ENCODE peak calls at places on chromosomes 5 and 9, in eight cellular contexts. G is GM23248, A is SK-N-SH, K is GM23338, V is MM.1S, M is PC-3, F is HCT116, N is hepatocyte. O is an unnamed sample. For H3K27me3, the result is how much of the 10 kb centered on the place peaks cover.

GRCh38 chr5:124371121-124371706 is 375.2 kb downstream of the ZNF608 start:
- DNase-seq in G (peak), A (no peak), K (no peak), V (no peak), M (no peak), F (no peak), N (peak), O (no peak)

GRCh38 chr5:102561894-102562760 is 63.3 kb upstream of the SLCO6A1 start:
- DNase-seq in G (peak), A (no peak), K (peak), V (peak), M (peak), F (peak), N (peak), O (peak)

GRCh38 chr5:88729476-88730182 is 153.4 kb downstream of the MEF2C start:
- DNase-seq in G (peak), A (peak), K (peak), V (peak), M (peak), F (peak), N (peak), O (peak)

GRCh38 chr5:34762321-34762871 is 76.6 kb upstream of the TTC23L start:
- DNase-seq in G (peak), A (peak), K (no peak), V (no peak), M (no peak), F (no peak), N (peak), O (no peak)

GRCh38 chr5:83665631-83666030 is 55.0 kb downstream of the HAPLN1 start:
- DNase-seq in G (no peak), A (no peak), K (no peak), V (no peak), M (peak), F (no peak), N (no peak), O (no peak)

GRCh38 chr9:94934816-94935328 is 208.4 kb downstream of the AOPEP start:
- DNase-seq in G (no peak), A (no peak), K (no peak), V (no peak), M (no peak), F (no peak), N (no peak), O (no peak)

GRCh38 chr5:99617335-99617734 is 688.5 kb upstream of the CHD1 start:
- DNase-seq in G (no peak), A (no peak), K (no peak), V (no peak), M (no peak), F (no peak), N (no peak), O (no peak)

GRCh38 chr9:14372437-14373318 is 58.7 kb upstream of the NFIB start:
- DNase-seq in G (peak), A (peak), K (peak), V (no peak), M (peak), F (peak), N (peak), O (no peak)

GRCh38 chr5:128673010-128673409 is 135.0 kb upstream of the FBN2 start:
- DNase-seq in G (no peak), A (no peak), K (no peak), V (no peak), M (no peak), F (no peak), N (no peak), O (no peak)

GRCh38 chr5:106292654-106293053 is 1378.1 kb downstream of the EFNA5 start:
- DNase-seq in G (peak), A (no peak), K (no peak), V (no peak), M (peak), F (no peak), N (no peak), O (no peak)

GRCh38 chr9:104780796-104781395 is 17.0 kb downstream of the NIPSNAP3B start:
- DNase-seq in G (peak), A (no peak), K (peak), V (peak), M (peak), F (peak), N (no peak), O (no peak)

GRCh38 chr9:136019041-136019680 is 58.0 kb upstream of the UBAC1 start:
- DNase-seq in G (no peak), A (no peak), K (no peak), V (no peak), M (no peak), F (no peak), N (no peak), O (no peak)

GRCh38 chr5:148063861-148064260 is at the start of gene SPINK5:
- DNase-seq in G (no peak), A (no peak), K (no peak), V (no peak), M (peak), F (no peak), N (no peak), O (no peak)

GRCh38 chr9:73162987-73163763 is 11.5 kb downstream of the ANXA1 start:
- DNase-seq in G (peak), A (no peak), K (peak), V (no peak), M (no peak), F (no peak), N (no peak), O (peak)

GRCh38 chr9:122056484-122056883 is 36.6 kb downstream of the TTLL11 start:
- DNase-seq in G (peak), A (no peak), K (peak), V (peak), M (peak), F (no peak), N (peak), O (peak)

GRCh38 chr9:90198956-90199355 is 443.7 kb downstream of the DIRAS2 start:
- DNase-seq in G (no peak), A (peak), K (no peak), V (no peak), M (no peak), F (no peak), N (no peak), O (no peak)

GRCh38 chr9:114396558-114397218 is 8.9 kb upstream of the AKNA start:
- DNase-seq in G (peak), A (no peak), K (peak), V (no peak), M (no peak), F (peak), N (peak), O (peak)

GRCh38 chr5:170219615-170220014 is 13.2 kb upstream of the C5orf58 start:
- DNase-seq in G (peak), A (no peak), K (no peak), V (no peak), M (peak), F (peak), N (peak), O (no peak)

GRCh38 chr9:91179237-91180138 is 182.2 kb downstream of the AUH start:
- DNase-seq in G (peak), A (no peak), K (no peak), V (no peak), M (peak), F (no peak), N (no peak), O (no peak)

DNA sequence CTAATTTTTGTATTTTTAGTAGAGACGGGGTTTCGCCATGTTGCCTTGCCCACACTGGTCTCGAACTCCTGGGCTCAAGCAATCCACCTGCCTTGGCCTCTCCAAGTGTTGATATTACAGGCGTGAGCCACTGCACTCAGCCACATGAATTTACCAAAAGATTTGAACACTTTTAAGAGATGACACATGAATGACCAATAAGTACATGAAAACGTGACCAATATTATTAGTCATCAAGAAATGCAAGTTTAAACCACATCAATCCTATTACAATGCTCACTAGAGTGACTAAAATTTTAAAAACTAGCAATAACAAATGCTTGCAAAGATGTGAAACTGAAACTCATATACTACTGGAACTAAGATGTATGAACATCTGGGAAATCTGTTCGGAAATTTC is 54.3 kb downstream of the NR6A1 start:
- DNase-seq in G (peak), A (no peak), K (no peak), V (no peak), M (peak), F (peak), N (no peak), O (no peak)
- H3K27me3 ChIP-seq in G (under half), A (under half), K (under half), V (under half), M (under half), F (under half), N (under half), O (under half)

GRCh38 chr9:70411930-70412677 is 2.4 kb downstream of the KLF9 start:
- DNase-seq in G (peak), A (peak), K (peak), V (peak), M (no peak), F (peak), N (peak), O (no peak)
- H2AFZ ChIP-seq in G (peak), A (peak), K (peak), V (peak), M (no peak), F (peak), N (peak), O (peak)

GRCh38 chr9:21210311-21210710 is 3.4 kb upstream of the IFNA10 start:
- DNase-seq in G (no peak), A (no peak), K (no peak), V (no peak), M (no peak), F (no peak), N (no peak), O (no peak)

DNA sequence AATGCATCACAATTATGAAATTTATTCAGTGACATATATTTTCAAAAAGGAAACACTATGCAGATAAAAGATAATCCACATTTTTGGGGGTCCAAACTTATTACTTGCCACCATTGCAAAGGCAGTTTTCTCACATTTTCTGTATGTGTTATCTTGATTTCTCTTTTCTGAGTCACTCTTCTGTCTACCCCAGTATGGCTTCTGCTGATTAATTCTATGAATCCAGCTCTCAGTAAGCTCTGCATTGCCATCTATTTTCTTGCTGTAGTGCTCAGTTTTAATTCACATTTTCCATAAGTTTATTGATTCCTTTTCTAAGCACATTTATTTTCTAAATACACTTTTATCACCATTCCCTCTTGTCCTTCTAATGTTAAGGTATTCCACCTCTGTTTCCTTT is 1.7 kb downstream of the IFNA10 start:
- DNase-seq in G (no peak), A (no peak), K (no peak), V (no peak), M (no peak), F (no peak), N (no peak), O (no peak)
- TF ChIP-seq EZH2phosphoT487 in G (no peak), A (no peak), K (no peak), V (no peak), M (no peak), F (no peak), N (no peak), O (no peak)

DNA sequence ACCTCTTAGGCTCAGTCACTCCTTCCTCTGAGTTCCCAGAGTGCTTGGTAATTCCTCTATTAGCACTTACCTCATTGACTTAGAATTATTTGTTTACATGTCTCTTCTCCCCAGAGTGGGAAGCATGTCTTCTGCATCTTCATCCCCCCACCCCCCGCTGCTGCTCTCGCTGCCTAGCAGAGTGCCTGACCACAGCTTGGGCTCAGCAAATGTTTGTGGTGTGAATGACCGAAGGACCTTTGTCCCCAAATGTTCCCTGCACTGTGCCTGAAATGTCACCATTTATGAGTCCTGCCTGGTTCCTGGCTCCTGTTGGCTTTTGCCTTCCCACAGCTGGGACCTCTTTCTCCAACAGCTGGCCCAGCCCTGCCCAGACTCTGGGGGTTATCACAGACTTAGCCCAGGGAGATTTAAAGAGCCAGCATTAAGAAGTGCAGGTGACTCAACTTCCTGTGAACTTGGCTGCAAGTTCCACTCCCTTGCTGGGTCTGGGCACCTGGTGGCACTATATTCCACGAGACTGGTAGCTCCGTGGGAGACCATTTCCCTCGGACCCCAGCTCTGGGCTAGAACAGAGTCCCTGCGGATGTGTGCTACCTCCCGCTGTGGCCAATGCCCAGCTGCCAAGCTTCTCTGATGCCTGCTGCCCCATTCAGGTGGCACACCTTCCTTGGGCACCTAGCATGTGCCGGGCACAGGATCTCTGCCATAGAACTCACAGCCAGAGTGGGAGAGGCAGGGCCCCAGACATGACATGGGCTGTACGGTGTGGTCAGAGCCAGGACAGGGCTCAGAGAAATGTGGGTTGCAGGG is 1.8 kb upstream of the HMCN2 start:
- DNase-seq in G (peak), A (peak), K (no peak), V (no peak), M (peak), F (peak), N (no peak), O (no peak)
- H3K27me3 ChIP-seq in G (under half), A (under half), K (under half), V (half or more), M (under half), F (under half), N (half or more), O (under half)

DNA sequence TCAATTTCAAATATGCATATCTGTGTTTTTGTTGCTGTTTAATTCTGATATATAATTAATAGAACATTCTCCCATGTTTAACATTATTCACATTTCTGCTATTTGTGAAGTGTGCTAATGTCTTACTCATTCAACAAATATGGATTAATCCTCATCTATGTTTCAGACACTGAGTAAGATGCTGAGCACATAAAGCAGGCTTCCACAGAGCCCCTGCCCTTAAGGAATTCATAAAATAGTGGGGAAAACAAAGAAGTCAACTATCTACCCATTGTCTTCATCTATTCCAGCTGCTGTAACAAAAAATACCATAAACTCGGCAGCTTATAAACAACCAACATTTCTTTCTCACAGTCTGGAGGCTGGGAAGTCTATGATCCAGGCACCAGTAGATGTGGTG is 333.3 kb downstream of the SEMA5A start:
- DNase-seq in G (peak), A (no peak), K (no peak), V (no peak), M (peak), F (no peak), N (no peak), O (no peak)
- H2AFZ ChIP-seq in G (no peak), A (no peak), K (no peak), V (no peak), M (no peak), F (no peak), N (no peak), O (no peak)

GRCh38 chr9:127128341-127129072 is 6.1 kb upstream of the ANGPTL2 start:
- DNase-seq in G (peak), A (no peak), K (no peak), V (no peak), M (peak), F (no peak), N (no peak), O (no peak)
- TF ChIP-seq EZH2phosphoT487 in G (no peak), A (no peak), K (no peak), V (no peak), M (no peak), F (no peak), N (no peak), O (no peak)

GRCh38 chr5:73454379-73455036 is 5.9 kb upstream of the FOXD1 start:
- DNase-seq in G (peak), A (peak), K (peak), V (peak), M (peak), F (peak), N (peak), O (peak)
- H3K27me3 ChIP-seq in G (under half), A (under half), K (under half), V (under half), M (under half), F (under half), N (half or more), O (under half)

DNA sequence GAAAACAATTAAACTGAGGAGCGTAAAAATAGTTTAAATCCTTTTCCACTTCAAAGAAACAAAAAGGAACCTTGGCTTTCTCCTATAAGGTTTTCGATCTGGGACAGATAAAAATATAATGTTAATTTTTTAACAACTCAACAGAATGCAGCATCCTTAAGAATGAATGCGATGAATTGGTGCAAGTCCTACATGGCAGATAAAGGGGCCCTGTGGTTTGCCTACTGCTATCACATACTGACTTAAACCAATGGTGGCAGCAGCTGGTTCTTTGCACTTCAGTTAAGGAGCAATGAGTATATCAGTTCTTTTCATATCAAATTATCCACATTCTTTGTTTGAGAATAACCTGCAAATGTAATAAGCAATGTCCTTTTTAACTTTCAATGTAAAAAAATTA is 12.4 kb upstream of the TYRP1 start:
- DNase-seq in G (no peak), A (no peak), K (peak), V (no peak), M (no peak), F (no peak), N (no peak), O (no peak)
- H2AFZ ChIP-seq in G (no peak), A (no peak), K (no peak), V (no peak), M (no peak), F (no peak), N (no peak), O (no peak)